ENCODE peak calls at places on chromosomes 16 and 17, in four cellular contexts. S is neural progenitor cell; Z is naive thymus-derived CD4-positive, alpha-beta T cell; O is heart right ventricle. T is an unnamed sample. For H3K9me3, the result is how much of the 10 kb centered on the place peaks cover.

GRCh38 chr17:13030459-13031305 is 12.9 kb upstream of the ELAC2 start:
- DNase-seq in O (no peak), Z (peak), S (peak), T (peak)

GRCh38 chr16:88306860-88307545 is 75.8 kb upstream of the ZNF469 start:
- DNase-seq in O (no peak), S (no peak), Z (no peak), T (no peak)

GRCh38 chr17:48954300-48954755 is 9.7 kb upstream of the SNF8 start:
- DNase-seq in S (peak), Z (no peak), O (no peak), T (no peak)

GRCh38 chr16:84481051-84481735 is 23.3 kb downstream of the MEAK7 start:
- DNase-seq in O (no peak), S (no peak), Z (no peak), T (no peak)

GRCh38 chr17:5798104-5798503 is 213.8 kb upstream of the NLRP1 start:
- DNase-seq in Z (no peak), O (no peak), S (no peak), T (no peak)

GRCh38 chr17:2782030-2782429 is 14.2 kb upstream of the RAP1GAP2 start:
- DNase-seq in Z (no peak), S (no peak), O (no peak), T (no peak)

GRCh38 chr16:26563018-26563417 is 503.7 kb upstream of the C16orf82 start:
- DNase-seq in S (no peak), Z (no peak), O (no peak), T (no peak)

GRCh38 chr17:79835953-79836951 is 3.0 kb downstream of the CBX4 start:
- DNase-seq in S (peak), Z (no peak), O (no peak), T (no peak)

GRCh38 chr16:71584543-71585317 is 7.8 kb upstream of the TAT start:
- DNase-seq in O (no peak), S (no peak), Z (no peak), T (no peak)

GRCh38 chr17:33091271-33091670 is 99.6 kb downstream of the SPACA3 start:
- DNase-seq in Z (no peak), S (no peak), O (no peak), T (no peak)

GRCh38 chr17:79969906-79970305 is 65.8 kb downstream of the TBC1D16 start:
- DNase-seq in O (no peak), Z (no peak), S (no peak), T (no peak)

GRCh38 chr17:13978478-13978877 is 90.8 kb upstream of the COX10 start:
- DNase-seq in Z (no peak), S (no peak), O (no peak), T (no peak)

GRCh38 chr17:9729735-9730420 is 61.5 kb downstream of the DHRS7C start:
- DNase-seq in Z (no peak), S (no peak), O (no peak), T (no peak)

GRCh38 chr16:86227801-86228200 is 282.5 kb upstream of the FOXF1 start:
- DNase-seq in Z (no peak), S (no peak), O (no peak), T (no peak)

GRCh38 chr16:82509636-82510035 is 117.1 kb upstream of the CDH13 start:
- DNase-seq in Z (no peak), O (no peak), S (no peak), T (no peak)

GRCh38 chr16:46897471-46897870 is 13.3 kb downstream of the GPT2 start:
- DNase-seq in O (peak), S (no peak), Z (no peak), T (no peak)

GRCh38 chr17:27616414-27616813 is 14.6 kb upstream of the LGALS9 start:
- DNase-seq in S (no peak), Z (no peak), O (no peak), T (no peak)

GRCh38 chr17:44557653-44558285 is 485 bp downstream of the FZD2 start:
- DNase-seq in Z (peak), S (peak), O (peak), T (no peak)

GRCh38 chr17:14153374-14153773 is 83.3 kb downstream of the CDRT15 start:
- DNase-seq in S (no peak), Z (no peak), O (no peak), T (no peak)

GRCh38 chr16:83727018-83727417 is 80.8 kb upstream of the HSBP1 start:
- DNase-seq in O (no peak), S (no peak), Z (no peak), T (no peak)

GRCh38 chr17:40825596-40825995 is 3.2 kb upstream of the KRT10 start:
- DNase-seq in Z (no peak), S (no peak), O (no peak), T (no peak)

GRCh38 chr17:29590979-29591736 is 1.7 kb upstream of the GIT1 start:
- DNase-seq in S (peak), O (peak), Z (no peak), T (no peak)

GRCh38 chr16:51407199-51407598 is 256.1 kb upstream of the SALL1 start:
- DNase-seq in S (no peak), Z (no peak), O (no peak), T (no peak)

GRCh38 chr17:80145076-80146075 is 1.6 kb downstream of the EIF4A3 start:
- DNase-seq in S (no peak), O (no peak), Z (no peak), T (no peak)

GRCh38 chr17:75009139-75009724 is 3.2 kb upstream of the MRPL58 start:
- DNase-seq in Z (no peak), S (no peak), O (no peak), T (no peak)

GRCh38 chr17:66492080-66492479 is 189.7 kb downstream of the PRKCA start:
- DNase-seq in Z (no peak), O (no peak), S (no peak), T (no peak)

GRCh38 chr16:71698491-71698890 is 26.0 kb downstream of the PHLPP2 start:
- DNase-seq in O (no peak), Z (no peak), S (no peak), T (no peak)

GRCh38 chr17:75087558-75088453 is at the start of gene SLC16A5:
- DNase-seq in Z (peak), S (peak), O (peak), T (no peak)

GRCh38 chr17:561118-561517 is 153.5 kb downstream of the VPS53 start:
- DNase-seq in Z (no peak), O (no peak), S (no peak), T (no peak)

GRCh38 chr17:61362852-61363600 is 36.6 kb upstream of the TBX2 start:
- DNase-seq in Z (no peak), S (no peak), O (no peak), T (no peak)

GRCh38 chr16:53415504-53415903 is 18.8 kb upstream of the RBL2 start:
- DNase-seq in S (peak), O (no peak), Z (no peak), T (no peak)

GRCh38 chr16:31298958-31299357 is 39.2 kb downstream of the ITGAM start:
- DNase-seq in Z (no peak), S (no peak), O (no peak), T (no peak)

GRCh38 chr17:64041912-64042311 is 21.5 kb upstream of the ICAM2 start:
- DNase-seq in S (no peak), O (no peak), Z (no peak), T (no peak)

GRCh38 chr17:80177986-80178590 is 8.3 kb downstream of the CARD14 start:
- DNase-seq in Z (no peak), O (no peak), S (no peak), T (no peak)

GRCh38 chr17:9002610-9003354 is 18.5 kb upstream of the NTN1 start:
- DNase-seq in O (peak), S (peak), Z (no peak), T (no peak)

GRCh38 chr16:8854298-8854948 is 14.4 kb downstream of the CARHSP1 start:
- DNase-seq in O (no peak), S (no peak), Z (no peak), T (no peak)

GRCh38 chr16:11108466-11108805 is 147.6 kb downstream of the SOCS1 start:
- DNase-seq in O (no peak), Z (no peak), S (no peak), T (no peak)

GRCh38 chr17:82949984-82950383 is 110.2 kb upstream of the ZNF750 start:
- DNase-seq in O (no peak), Z (no peak), S (no peak), T (no peak)
- H3K9me3 ChIP-seq in O (under half), Z (under half), S (under half), T (under half)

GRCh38 chr17:77165577-77165976 is 24.8 kb downstream of the SEC14L1 start:
- DNase-seq in S (no peak), O (no peak), Z (no peak), T (no peak)
- H3K9me3 ChIP-seq in S (under half), O (under half), Z (under half), T (under half)

GRCh38 chr16:81417210-81417609 is 27.4 kb upstream of the CMIP start:
- DNase-seq in O (no peak), Z (no peak), S (no peak), T (no peak)

GRCh38 chr16:81424761-81425160 is 19.8 kb upstream of the CMIP start:
- DNase-seq in S (no peak), O (no peak), Z (no peak), T (no peak)

GRCh38 chr16:81421126-81421525 is 23.5 kb upstream of the CMIP start:
- DNase-seq in O (no peak), S (no peak), Z (no peak), T (no peak)

GRCh38 chr16:81419806-81420205 is 24.8 kb upstream of the CMIP start:
- DNase-seq in Z (no peak), O (no peak), S (no peak), T (no peak)

GRCh38 chr16:81421536-81421935 is 23.1 kb upstream of the CMIP start:
- DNase-seq in S (no peak), O (no peak), Z (no peak), T (no peak)
- H3K9me3 ChIP-seq in S (under half), O (under half), Z (under half), T (under half)

DNA sequence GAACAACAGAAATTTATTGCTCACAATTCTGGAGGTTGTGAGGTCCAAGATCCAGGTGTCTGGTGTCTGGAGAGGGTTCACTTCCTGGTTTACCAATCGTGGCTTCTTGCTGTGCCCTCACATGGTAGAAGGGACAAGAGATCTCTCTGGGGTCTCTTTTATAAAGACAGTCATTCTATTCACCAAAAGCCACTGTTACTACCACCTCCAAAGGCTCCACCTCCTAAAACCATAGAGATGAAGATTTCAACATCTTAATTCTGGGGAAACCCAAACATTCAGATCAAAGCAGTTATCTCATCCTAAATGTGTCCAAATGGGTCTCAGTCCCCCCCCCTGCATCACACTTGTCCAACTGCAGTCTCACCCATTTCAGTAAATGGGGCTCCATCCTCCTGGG is 132.9 kb upstream of the XYLT1 start:
- DNase-seq in Z (no peak), O (no peak), S (no peak), T (no peak)
- H3K9me3 ChIP-seq in Z (under half), O (under half), S (under half), T (under half)

DNA sequence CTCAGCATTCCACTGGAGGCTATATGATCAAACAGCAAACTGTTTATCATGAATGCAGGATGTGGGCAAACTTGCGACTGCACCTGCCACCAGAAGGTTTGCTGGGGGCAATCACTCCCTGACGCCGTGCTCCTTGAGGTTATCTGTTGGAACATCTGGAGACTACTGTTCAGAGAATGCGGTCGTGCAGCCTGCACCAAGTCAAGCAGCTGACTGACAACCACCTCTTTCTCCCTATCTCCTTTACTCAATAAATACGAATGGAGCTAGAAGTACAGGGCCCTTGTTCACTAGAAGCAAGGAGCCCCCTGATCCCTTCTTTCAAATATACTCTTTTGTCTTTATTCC is 2101.2 kb downstream of the TP53TG3F start:
- DNase-seq in S (no peak), Z (no peak), O (no peak), T (no peak)
- H3K9me3 ChIP-seq in S (under half), Z (under half), O (under half), T (under half)

DNA sequence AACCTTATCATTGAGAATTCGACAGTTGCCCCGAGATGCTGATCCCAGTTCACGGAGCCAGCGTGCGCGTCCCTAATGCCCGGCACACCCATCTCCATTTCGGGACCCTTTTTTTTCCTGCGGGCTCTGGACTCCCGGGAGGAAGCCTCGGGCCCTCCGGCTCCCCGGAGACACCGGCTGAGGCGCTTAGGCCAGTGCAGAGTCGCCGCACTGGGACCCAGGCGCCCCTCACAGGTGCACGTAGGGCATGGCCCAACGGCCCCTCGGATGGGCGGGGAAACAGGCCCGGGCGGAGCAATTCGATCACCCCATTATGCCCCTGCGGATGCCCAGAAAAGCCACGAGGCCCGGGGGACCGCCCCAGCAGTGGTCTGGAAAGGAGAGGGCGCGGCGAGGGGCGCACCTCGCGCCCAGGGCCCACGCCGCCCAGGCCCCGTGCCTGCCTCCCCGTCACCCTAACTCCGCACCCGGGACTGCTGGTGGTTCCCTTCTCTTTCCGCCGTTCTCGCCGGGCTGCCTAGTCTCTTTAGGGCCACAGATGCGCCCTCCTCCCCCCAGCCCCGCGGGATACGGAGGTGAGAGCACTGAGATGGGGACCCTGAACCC is 18.5 kb upstream of the ZFHX3 start:
- DNase-seq in Z (no peak), O (no peak), S (peak), T (no peak)
- H3K9me3 ChIP-seq in Z (under half), O (under half), S (under half), T (under half)

DNA sequence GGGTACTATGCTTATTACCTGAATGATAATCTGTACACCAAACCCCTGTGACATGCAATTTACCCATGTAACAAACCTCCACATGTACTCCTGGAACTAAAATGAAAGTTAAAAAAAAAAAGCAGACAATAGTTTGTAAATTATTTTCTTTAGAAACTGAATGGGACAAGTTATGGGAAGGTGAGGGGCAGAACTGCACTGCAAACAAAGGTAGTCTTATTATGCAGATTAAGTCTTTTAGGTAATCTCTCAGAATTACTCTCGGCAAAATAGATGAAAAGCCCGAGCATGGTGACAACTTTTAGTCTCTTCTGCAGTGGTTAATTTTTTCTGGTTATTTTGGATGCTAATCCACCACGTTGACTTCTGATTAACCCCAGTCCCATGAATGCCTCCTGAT is 25.5 kb downstream of the LDAF1 start:
- DNase-seq in O (no peak), S (no peak), Z (no peak), T (no peak)
- H3K9me3 ChIP-seq in O (under half), S (under half), Z (under half), T (under half)

GRCh38 chr17:70352834-70353233 is 183.5 kb downstream of the KCNJ2 start:
- DNase-seq in O (no peak), S (no peak), Z (no peak), T (no peak)
- H3K9me3 ChIP-seq in O (under half), S (under half), Z (under half), T (under half)